ENCODE peak calls at places on chromosomes 5 and 9, in six cellular contexts. Q is A549, M is K562, N is endothelial cell of umbilical vein, W is HepG2, F is GM12878. L is an unnamed sample.

GRCh38 chr9:69272212-69272611 is 52.8 kb upstream of the ENTREP1 start:
- DNase-seq in Q (no peak), M (no peak), N (no peak), W (no peak), F (no peak), L (no peak)

GRCh38 chr9:107755267-107755666 is 265.7 kb upstream of the KLF4 start:
- DNase-seq in Q (peak; percentile 76), M (no peak), N (peak; percentile 87), W (no peak), F (no peak), L (peak; percentile 32)

GRCh38 chr5:54632131-54632551 is 114.6 kb downstream of the SNX18 start:
- DNase-seq in Q (no peak), M (no peak), N (no peak), W (no peak), F (no peak), L (no peak)

GRCh38 chr5:137264573-137264972 is 234.6 kb downstream of the SPOCK1 start:
- DNase-seq in Q (no peak), M (no peak), N (no peak), W (no peak), F (no peak), L (no peak)

GRCh38 chr5:80184235-80185023 is 71.4 kb downstream of the SERINC5 start:
- DNase-seq in Q (peak; percentile 76), M (peak; percentile 23), N (no peak), W (peak; percentile 99), F (no peak), L (no peak)

GRCh38 chr5:131533844-131534243 is 101.2 kb downstream of the RAPGEF6 start:
- DNase-seq in Q (peak; percentile 11), M (peak; percentile 12), N (no peak), W (no peak), F (no peak), L (no peak)

GRCh38 chr5:73284196-73284795 is 111.3 kb downstream of the TMEM174 start:
- DNase-seq in Q (no peak), M (no peak), N (no peak), W (no peak), F (no peak), L (no peak)

GRCh38 chr5:74396913-74397606 is 243.5 kb downstream of the ENC1 start:
- DNase-seq in Q (no peak), M (no peak), N (peak; percentile 58), W (peak; percentile 40), F (no peak), L (no peak)

GRCh38 chr9:33852216-33852826 is 35.4 kb downstream of the UBE2R2 start:
- DNase-seq in Q (peak; percentile 75), M (no peak), N (peak; percentile 77), W (peak; percentile 56), F (no peak), L (peak; percentile 75)

GRCh38 chr5:33369470-33370134 is 71.2 kb upstream of the TARS1 start:
- DNase-seq in Q (no peak), M (no peak), N (peak; percentile 92), W (no peak), F (no peak), L (no peak)

GRCh38 chr5:68661237-68661636 is 432.6 kb upstream of the SLC30A5 start:
- DNase-seq in Q (no peak), M (peak; percentile 17), N (no peak), W (peak; percentile 3), F (no peak), L (peak; percentile 34)

GRCh38 chr9:134661299-134661698 is 19.7 kb downstream of the COL5A1 start:
- DNase-seq in Q (no peak), M (no peak), N (no peak), W (no peak), F (no peak), L (no peak)

GRCh38 chr9:89810434-89810833 is 205.6 kb downstream of the GADD45G start:
- DNase-seq in Q (no peak), M (no peak), N (no peak), W (no peak), F (no peak), L (no peak)

GRCh38 chr5:154797762-154798161 is 42.6 kb downstream of the LARP1 start:
- DNase-seq in Q (no peak), M (no peak), N (no peak), W (no peak), F (no peak), L (no peak)

GRCh38 chr5:122780296-122780695 is 5.4 kb downstream of the SNX2 start:
- DNase-seq in Q (no peak), M (no peak), N (no peak), W (no peak), F (no peak), L (no peak)

GRCh38 chr5:123206618-123207320 is 117.7 kb downstream of the PRDM6 start:
- DNase-seq in Q (no peak), M (no peak), N (no peak), W (no peak), F (no peak), L (no peak)

GRCh38 chr9:90830051-90830450 is 28.4 kb downstream of the SYK start:
- DNase-seq in Q (no peak), M (no peak), N (no peak), W (no peak), F (no peak), L (no peak)

GRCh38 chr9:104914458-104914857 is 13.5 kb downstream of the ABCA1 start:
- DNase-seq in Q (no peak), M (no peak), N (no peak), W (no peak), F (no peak), L (no peak)
- TF ChIP-seq CTCF in Q (no peak), M (no peak), N (no peak), W (no peak), F (no peak), L (no peak)

GRCh38 chr9:76341616-76342015 is 52.6 kb downstream of the RFK start:
- DNase-seq in Q (no peak), M (no peak), N (no peak), W (no peak), F (no peak), L (no peak)

GRCh38 chr9:76342862-76343261 is 51.4 kb downstream of the RFK start:
- DNase-seq in Q (no peak), M (no peak), N (no peak), W (no peak), F (no peak), L (no peak)

GRCh38 chr9:76336027-76336426 is 58.2 kb downstream of the RFK start:
- DNase-seq in Q (no peak), M (no peak), N (no peak), W (no peak), F (no peak), L (no peak)

GRCh38 chr9:76342201-76342600 is 52.0 kb downstream of the RFK start:
- DNase-seq in Q (no peak), M (no peak), N (no peak), W (no peak), F (no peak), L (no peak)

DNA sequence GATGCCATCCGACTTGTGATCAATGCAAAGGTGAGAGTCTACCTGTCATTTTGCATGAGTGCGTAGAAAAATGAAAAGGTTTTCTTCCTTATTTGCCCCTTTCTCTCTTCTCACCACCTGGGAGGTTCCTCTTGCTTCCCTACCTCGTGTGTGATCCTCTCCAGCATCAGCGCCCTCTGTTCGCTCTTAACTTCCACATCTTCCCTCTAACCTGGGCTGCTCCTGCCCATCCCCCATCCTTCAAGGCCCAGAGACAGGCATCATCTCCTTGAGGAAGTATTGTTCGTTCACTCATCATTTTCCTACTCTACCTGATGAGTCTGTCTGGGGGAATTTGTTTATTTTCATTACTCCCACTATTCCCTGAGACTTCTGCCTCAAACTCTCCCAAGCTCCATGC is 55.8 kb downstream of the RFK start:
- DNase-seq in Q (no peak), M (no peak), N (no peak), W (no peak), F (no peak), L (no peak)
- TF ChIP-seq MAX in Q (no peak), M (no peak), N (no peak), W (no peak), F (no peak), L (no peak)

GRCh38 chr5:110951373-110951791 is 120.1 kb upstream of the TSLP start:
- DNase-seq in Q (no peak), M (no peak), N (no peak), W (no peak), F (no peak), L (no peak)

GRCh38 chr5:110956913-110957813 is 114.3 kb upstream of the TSLP start:
- DNase-seq in Q (no peak), M (no peak), N (no peak), W (no peak), F (no peak), L (no peak)

GRCh38 chr5:110957934-110958333 is 113.6 kb upstream of the TSLP start:
- DNase-seq in Q (no peak), M (no peak), N (no peak), W (no peak), F (no peak), L (no peak)

GRCh38 chr5:110956280-110956912 is 115.1 kb upstream of the TSLP start:
- DNase-seq in Q (no peak), M (no peak), N (no peak), W (no peak), F (no peak), L (no peak)
- TF ChIP-seq MYC in Q (no peak), M (no peak), N (no peak), W (no peak), F (no peak), L (no peak)

GRCh38 chr9:2420488-2421056 is 201.0 kb upstream of the VLDLR start:
- DNase-seq in Q (no peak), M (no peak), N (no peak), W (no peak), F (no peak), L (no peak)

GRCh38 chr9:2415326-2415725 is 206.3 kb upstream of the VLDLR start:
- DNase-seq in Q (no peak), M (no peak), N (no peak), W (no peak), F (no peak), L (no peak)

GRCh38 chr9:2414465-2414864 is 207.1 kb upstream of the VLDLR start:
- DNase-seq in Q (no peak), M (no peak), N (no peak), W (no peak), F (no peak), L (no peak)

GRCh38 chr9:2417730-2418129 is 203.9 kb upstream of the VLDLR start:
- DNase-seq in Q (no peak), M (no peak), N (no peak), W (no peak), F (no peak), L (no peak)

DNA sequence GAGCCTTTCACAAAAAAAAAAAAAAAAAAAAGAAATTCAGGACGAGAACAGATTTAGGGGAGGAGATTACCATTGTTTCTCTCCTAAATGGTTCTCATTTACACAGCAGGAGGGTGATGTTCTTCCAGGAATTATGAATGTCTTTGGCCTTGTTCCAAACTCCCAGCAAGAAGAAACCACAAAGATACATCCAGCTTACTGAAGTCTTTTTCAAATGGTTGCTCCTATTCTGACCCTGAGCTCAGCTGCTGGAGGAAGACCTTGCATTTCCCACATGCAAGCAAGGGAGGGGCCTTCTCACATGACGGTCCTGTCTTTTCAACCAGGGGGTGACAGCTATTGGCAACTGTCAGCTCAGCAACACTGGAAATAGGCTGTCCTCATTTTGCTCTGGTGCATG is 203.0 kb upstream of the VLDLR start:
- DNase-seq in Q (no peak), M (no peak), N (no peak), W (no peak), F (no peak), L (no peak)
- TF ChIP-seq CTCF in Q (no peak), M (no peak), N (no peak), W (no peak), F (no peak), L (no peak)

L was measured in NB4.